ENCODE peak calls at places on chromosomes 16 and 17, in seven cellular contexts. W is H1, Y is SK-N-SH, X is HCT116, O is K562, S is GM12878, Z is HepG2. M is an unnamed sample.

GRCh38 chr16:87371261-87371866 is 12.2 kb downstream of the FBXO31 start:
- DNase-seq in Y (peak; percentile 76), Z (no peak), O (no peak), S (no peak), W (no peak), X (no peak), M (no peak)

GRCh38 chr16:89072216-89073130 is 21.2 kb upstream of the ACSF3 start:
- DNase-seq in W (no peak), S (no peak), O (no peak), X (no peak), Y (peak; percentile 95), Z (no peak), M (no peak)

GRCh38 chr17:83125515-83126274 is 46.3 kb downstream of the METRNL start:
- DNase-seq in X (no peak), Y (no peak), O (no peak), S (no peak), W (no peak), Z (no peak), M (no peak)

GRCh38 chr16:89529097-89529496 is 20.9 kb downstream of the SPG7 start:
- DNase-seq in Z (no peak), X (no peak), S (no peak), W (no peak), O (no peak), Y (no peak), M (no peak)

GRCh38 chr17:75109047-75109406 is 742 bp upstream of the ARMC7 start:
- DNase-seq in O (no peak), W (no peak), S (no peak), Z (no peak), X (no peak), Y (peak; percentile 67), M (no peak)

GRCh38 chr17:65050438-65050837 is 6.1 kb downstream of the GNA13 start:
- DNase-seq in S (no peak), X (no peak), W (no peak), Y (no peak), Z (no peak), O (no peak), M (no peak)

GRCh38 chr16:88349903-88350900 is 32.6 kb upstream of the ZNF469 start:
- DNase-seq in X (no peak), Z (no peak), Y (peak; percentile 35), O (no peak), S (no peak), W (no peak), M (no peak)

GRCh38 chr16:66165879-66166278 is 200.6 kb upstream of the CDH5 start:
- DNase-seq in S (no peak), Z (no peak), O (no peak), W (no peak), X (no peak), Y (no peak), M (no peak)

GRCh38 chr16:10296956-10297340 is 88.9 kb upstream of the ATF7IP2 start:
- DNase-seq in S (peak; percentile 19), Z (no peak), X (no peak), O (no peak), Y (no peak), W (no peak), M (no peak)

GRCh38 chr16:86854895-86855294 is 276.5 kb downstream of the FOXL1 start:
- DNase-seq in X (no peak), W (no peak), O (no peak), Z (no peak), S (no peak), Y (no peak), M (no peak)

GRCh38 chr16:57984443-57985203 is 13.7 kb upstream of the CNGB1 start:
- DNase-seq in Y (peak; percentile 96), O (peak; percentile 98), X (no peak), S (no peak), W (peak; percentile 93), Z (peak; percentile 57), M (peak; percentile 93)

GRCh38 chr16:87241135-87241771 is 75.9 kb downstream of the C16orf95 start:
- DNase-seq in X (no peak), Y (no peak), W (no peak), Z (peak; percentile 67), O (no peak), S (no peak), M (no peak)

GRCh38 chr17:10243905-10244844 is 45.8 kb upstream of the GAS7 start:
- DNase-seq in W (no peak), Z (no peak), S (no peak), X (no peak), O (no peak), Y (no peak), M (no peak)

GRCh38 chr17:57501016-57501415 is 244.1 kb downstream of the CCDC182 start:
- DNase-seq in O (no peak), S (no peak), Z (no peak), Y (no peak), X (no peak), W (no peak), M (no peak)

GRCh38 chr17:77487677-77488530 is 347.1 kb downstream of the SEC14L1 start:
- DNase-seq in Y (no peak), W (no peak), X (no peak), O (no peak), S (no peak), Z (no peak), M (no peak)

GRCh38 chr16:86665319-86665675 is 86.9 kb downstream of the FOXL1 start:
- DNase-seq in Z (peak; percentile 32), O (no peak), X (no peak), S (peak; percentile 28), W (no peak), Y (no peak), M (no peak)

GRCh38 chr16:27273670-27274522 is 5.3 kb upstream of the NSMCE1 start:
- DNase-seq in Z (peak; percentile 100), S (no peak), X (peak; percentile 97), W (no peak), O (no peak), Y (no peak), M (no peak)

GRCh38 chr16:52309761-52310416 is 237.1 kb downstream of the TOX3 start:
- DNase-seq in O (no peak), Y (no peak), X (no peak), Z (no peak), W (no peak), S (no peak), M (peak; percentile 51)

DNA sequence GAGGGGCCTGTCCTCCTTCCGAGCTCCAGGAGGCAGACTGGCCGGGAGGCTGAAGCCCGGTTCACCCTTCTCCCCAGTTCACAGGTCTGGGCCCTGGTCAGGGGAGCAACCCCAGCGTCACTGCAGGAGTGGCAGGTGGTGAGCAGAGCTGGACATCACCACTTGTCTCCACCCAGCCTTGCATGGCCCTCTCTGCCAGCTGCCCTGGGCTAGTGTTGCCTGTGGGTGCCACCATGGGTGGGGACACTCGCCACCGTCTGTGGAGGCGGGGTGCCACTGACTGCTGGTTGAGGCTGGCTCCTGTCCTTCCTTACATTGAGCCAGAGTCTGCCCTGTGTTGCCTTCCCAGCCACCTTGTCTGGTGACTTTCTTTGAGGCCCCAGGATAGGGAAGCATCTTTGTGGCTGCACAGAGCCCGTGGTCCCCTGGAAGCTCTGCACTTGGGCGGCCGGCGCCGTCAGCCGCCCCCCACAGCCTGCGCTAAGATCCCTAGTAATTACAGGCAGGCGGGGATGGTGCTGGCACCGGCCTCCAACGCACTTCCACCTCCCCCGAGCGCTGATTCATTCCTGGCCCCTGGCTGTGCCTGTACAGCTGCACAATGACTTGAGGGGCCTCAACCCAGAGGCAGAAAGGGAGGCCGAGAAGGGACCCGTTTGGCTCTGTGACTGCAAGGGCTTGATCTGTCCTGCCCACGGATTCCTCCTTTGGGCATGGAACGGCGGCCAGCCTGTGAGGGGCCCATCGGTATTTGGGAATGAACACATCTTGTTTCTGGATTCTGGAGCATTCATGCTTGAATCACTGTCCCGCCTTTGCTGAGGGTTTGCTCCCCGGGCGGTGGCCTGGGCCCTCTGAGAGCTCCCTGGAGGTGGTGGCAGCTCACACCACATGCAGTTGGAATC is 5.2 kb downstream of the BAIAP2 start:
- DNase-seq in W (no peak), X (no peak), O (peak; percentile 42), Y (no peak), S (no peak), Z (no peak), M (no peak)
- TF ChIP-seq YY1 in W (no peak), X (no peak), O (no peak), Y (no peak), S (no peak), Z (no peak), M (no peak)

GRCh38 chr17:66364508-66365203 is 62.2 kb downstream of the PRKCA start:
- DNase-seq in X (no peak), W (no peak), S (no peak), O (no peak), Z (no peak), Y (no peak), M (no peak)
- H3K36me3 ChIP-seq in X (no peaks in the 10 kb centered on the region), W (no peaks in the 10 kb centered on the region), S (no peaks in the 10 kb centered on the region), O (no peaks in the 10 kb centered on the region), Z (no peaks in the 10 kb centered on the region), Y (peaks cover 11% of the 10 kb centered on the region), M (no peaks in the 10 kb centered on the region)

DNA sequence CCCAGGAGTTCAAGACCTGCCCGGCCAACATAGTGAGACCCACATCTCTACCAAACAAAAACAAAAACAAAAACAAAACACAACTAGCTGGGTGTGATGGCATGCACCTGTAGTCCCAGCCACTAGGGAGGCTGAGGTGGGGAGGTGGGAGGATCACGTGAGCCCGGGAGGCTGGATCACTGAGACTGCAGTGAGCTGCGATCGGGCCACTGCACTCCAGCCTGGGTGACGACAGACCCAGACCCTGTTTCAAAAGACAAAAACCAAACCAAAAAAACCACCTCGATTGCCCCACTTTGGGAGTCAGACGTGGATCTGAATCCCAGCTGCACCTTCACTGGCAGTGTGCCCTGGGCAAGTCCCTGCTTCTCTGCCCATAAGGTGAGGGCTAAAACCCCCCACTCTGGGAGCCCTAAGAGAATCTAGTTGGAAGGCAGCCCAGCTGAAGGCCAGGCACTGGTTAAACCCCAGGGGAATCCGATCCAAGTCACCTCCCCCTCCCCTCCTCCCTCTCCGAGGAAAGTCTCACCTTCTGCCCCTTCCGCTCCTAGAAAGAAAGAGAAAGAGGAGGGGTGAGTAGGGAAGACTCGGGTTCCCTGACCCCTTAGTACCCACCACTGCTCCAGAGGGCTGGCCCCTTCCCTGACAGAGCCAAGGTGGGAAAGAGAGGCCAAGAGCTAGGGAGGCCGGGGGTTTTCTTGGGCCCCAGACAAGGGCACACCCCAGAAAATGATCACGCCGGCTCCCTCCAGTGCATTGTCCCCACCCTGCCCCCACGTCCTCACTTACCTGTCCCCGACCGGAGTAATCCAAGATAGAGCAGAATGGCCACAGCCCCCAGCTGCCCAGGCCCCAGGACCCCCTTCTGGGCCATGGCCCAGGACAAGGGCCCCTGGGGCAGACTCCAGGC is 647 bp downstream of the PRSS8 start:
- DNase-seq in Z (no peak), W (no peak), Y (no peak), O (no peak), X (no peak), S (no peak), M (peak; percentile 68)
- H3K4me3 ChIP-seq in Z (peak overlapping the region; percentile 40), W (peak overlapping the region; percentile 75), Y (no peak overlapping the region), O (peak overlapping the region; percentile 26), X (peak overlapping the region; percentile 70), S (no peak overlapping the region), M (peak overlapping the region; percentile 72)

GRCh38 chr16:49644143-49644460 is 211.8 kb downstream of the ZNF423 start:
- DNase-seq in Z (no peak), X (no peak), W (no peak), S (no peak), O (no peak), Y (no peak), M (peak; percentile 22)

GRCh38 chr16:49640606-49641005 is 215.3 kb downstream of the ZNF423 start:
- DNase-seq in S (no peak), X (no peak), W (no peak), Z (no peak), O (no peak), Y (peak; percentile 80), M (no peak)

GRCh38 chr16:49645263-49645662 is 210.6 kb downstream of the ZNF423 start:
- DNase-seq in O (no peak), W (no peak), S (no peak), Y (no peak), X (no peak), Z (no peak), M (no peak)

GRCh38 chr16:49641250-49641649 is 214.7 kb downstream of the ZNF423 start:
- DNase-seq in Y (no peak), O (no peak), X (no peak), Z (no peak), W (no peak), S (peak; percentile 5), M (no peak)

GRCh38 chr16:49643429-49644142 is 212.3 kb downstream of the ZNF423 start:
- DNase-seq in Y (no peak), S (no peak), W (no peak), Z (no peak), O (no peak), X (no peak), M (no peak)
- TF ChIP-seq YY1 in Y (no peak), S (no peak), W (no peak), Z (no peak), O (no peak), X (no peak), M (no peak)

M was measured in NT2/D1.